ENCODE peak calls at places on chromosomes 13 and 19, in seven cellular contexts. One of them, this sample, is unnamed. For H3K4me1 and H3K9me3, the result is how much of the 10 kb centered on the place peaks cover.

GRCh38 chr13:51955281-51955771 is 55.9 kb downstream of the ATP7B start:
- DNase-seq in fibroblast of lung: peak
- DNase-seq in ascending aorta: no peak
- DNase-seq in upper lobe of right lung: no peak
- DNase-seq in endothelial cell of umbilical vein: no peak
- DNase-seq in heart left ventricle: no peak
- DNase-seq in heart right ventricle: no peak
- DNase-seq in this sample: no peak

GRCh38 chr13:78323848-78324247 is 279.5 kb downstream of the POU4F1 start:
- DNase-seq in fibroblast of lung: peak
- DNase-seq in ascending aorta: no peak
- DNase-seq in upper lobe of right lung: no peak
- DNase-seq in endothelial cell of umbilical vein: peak
- DNase-seq in heart left ventricle: no peak
- DNase-seq in heart right ventricle: no peak
- DNase-seq in this sample: no peak

GRCh38 chr13:34542321-34542720 is 399.7 kb upstream of the NBEA start:
- DNase-seq in fibroblast of lung: no peak
- DNase-seq in ascending aorta: no peak
- DNase-seq in upper lobe of right lung: no peak
- DNase-seq in endothelial cell of umbilical vein: no peak
- DNase-seq in heart left ventricle: no peak
- DNase-seq in heart right ventricle: no peak
- DNase-seq in this sample: no peak

GRCh38 chr13:104357174-104357573 is 1291.0 kb upstream of the SLC10A2 start:
- DNase-seq in fibroblast of lung: no peak
- DNase-seq in ascending aorta: no peak
- DNase-seq in upper lobe of right lung: no peak
- DNase-seq in endothelial cell of umbilical vein: no peak
- DNase-seq in heart left ventricle: no peak
- DNase-seq in heart right ventricle: no peak
- DNase-seq in this sample: no peak

GRCh38 chr13:74145249-74145970 is 11.2 kb upstream of the KLF12 start:
- DNase-seq in fibroblast of lung: peak
- DNase-seq in ascending aorta: no peak
- DNase-seq in upper lobe of right lung: no peak
- DNase-seq in endothelial cell of umbilical vein: no peak
- DNase-seq in heart left ventricle: no peak
- DNase-seq in heart right ventricle: no peak
- DNase-seq in this sample: no peak

GRCh38 chr13:57629391-57629804 is 2.1 kb upstream of the PCDH17 start:
- DNase-seq in fibroblast of lung: peak
- DNase-seq in ascending aorta: peak
- DNase-seq in upper lobe of right lung: peak
- DNase-seq in endothelial cell of umbilical vein: no peak
- DNase-seq in heart left ventricle: peak
- DNase-seq in heart right ventricle: peak
- DNase-seq in this sample: no peak

GRCh38 chr13:75647126-75647784 is 11.1 kb downstream of the LMO7 start:
- DNase-seq in fibroblast of lung: no peak
- DNase-seq in ascending aorta: no peak
- DNase-seq in upper lobe of right lung: no peak
- DNase-seq in endothelial cell of umbilical vein: no peak
- DNase-seq in heart left ventricle: no peak
- DNase-seq in heart right ventricle: no peak
- DNase-seq in this sample: no peak

GRCh38 chr13:27006519-27007161 is 165.0 kb downstream of the USP12 start:
- DNase-seq in fibroblast of lung: peak
- DNase-seq in ascending aorta: no peak
- DNase-seq in upper lobe of right lung: peak
- DNase-seq in endothelial cell of umbilical vein: no peak
- DNase-seq in heart left ventricle: no peak
- DNase-seq in heart right ventricle: no peak
- DNase-seq in this sample: no peak

GRCh38 chr13:31530883-31531282 is 208.4 kb upstream of the RXFP2 start:
- DNase-seq in fibroblast of lung: no peak
- DNase-seq in ascending aorta: no peak
- DNase-seq in upper lobe of right lung: no peak
- DNase-seq in endothelial cell of umbilical vein: no peak
- DNase-seq in heart left ventricle: no peak
- DNase-seq in heart right ventricle: no peak
- DNase-seq in this sample: no peak

GRCh38 chr19:48873476-48874308 is 1.5 kb downstream of the PPP1R15A start:
- DNase-seq in fibroblast of lung: no peak
- DNase-seq in ascending aorta: no peak
- DNase-seq in upper lobe of right lung: no peak
- DNase-seq in endothelial cell of umbilical vein: no peak
- DNase-seq in heart left ventricle: no peak
- DNase-seq in heart right ventricle: no peak
- DNase-seq in this sample: no peak

GRCh38 chr19:4983346-4984105 is 14.6 kb downstream of the KDM4B start:
- DNase-seq in fibroblast of lung: no peak
- DNase-seq in ascending aorta: no peak
- DNase-seq in upper lobe of right lung: no peak
- DNase-seq in endothelial cell of umbilical vein: peak
- DNase-seq in heart left ventricle: no peak
- DNase-seq in heart right ventricle: no peak
- DNase-seq in this sample: no peak

GRCh38 chr13:23433171-23434153 is at the start of gene SACS:
- DNase-seq in fibroblast of lung: peak
- DNase-seq in ascending aorta: no peak
- DNase-seq in upper lobe of right lung: no peak
- DNase-seq in endothelial cell of umbilical vein: peak
- DNase-seq in heart left ventricle: no peak
- DNase-seq in heart right ventricle: no peak
- DNase-seq in this sample: no peak

GRCh38 chr19:33514885-33515485 is 6.6 kb downstream of the PEPD start:
- DNase-seq in fibroblast of lung: peak
- DNase-seq in ascending aorta: no peak
- DNase-seq in upper lobe of right lung: no peak
- DNase-seq in endothelial cell of umbilical vein: no peak
- DNase-seq in heart left ventricle: peak
- DNase-seq in heart right ventricle: peak
- DNase-seq in this sample: no peak

GRCh38 chr13:100361504-100361903 is 227.1 kb downstream of the GGACT start:
- DNase-seq in fibroblast of lung: peak
- DNase-seq in ascending aorta: no peak
- DNase-seq in upper lobe of right lung: no peak
- DNase-seq in endothelial cell of umbilical vein: peak
- DNase-seq in heart left ventricle: no peak
- DNase-seq in heart right ventricle: no peak
- DNase-seq in this sample: no peak

GRCh38 chr13:23979361-23980159 is 82.3 kb upstream of the C1QTNF9B start:
- DNase-seq in fibroblast of lung: peak
- DNase-seq in ascending aorta: peak
- DNase-seq in upper lobe of right lung: peak
- DNase-seq in endothelial cell of umbilical vein: peak
- DNase-seq in heart left ventricle: peak
- DNase-seq in heart right ventricle: peak
- DNase-seq in this sample: peak

GRCh38 chr13:114249062-114249461 is 14.4 kb downstream of the CDC16 start:
- DNase-seq in fibroblast of lung: no peak
- DNase-seq in ascending aorta: no peak
- DNase-seq in upper lobe of right lung: no peak
- DNase-seq in endothelial cell of umbilical vein: no peak
- DNase-seq in heart left ventricle: no peak
- DNase-seq in heart right ventricle: no peak
- DNase-seq in this sample: no peak

GRCh38 chr13:77056382-77056781 is 29.4 kb upstream of the FBXL3 start:
- DNase-seq in fibroblast of lung: no peak
- DNase-seq in ascending aorta: no peak
- DNase-seq in upper lobe of right lung: no peak
- DNase-seq in endothelial cell of umbilical vein: no peak
- DNase-seq in heart left ventricle: no peak
- DNase-seq in heart right ventricle: no peak
- DNase-seq in this sample: no peak

GRCh38 chr19:51690359-51691121 is 2.6 kb upstream of the SPACA6 start:
- DNase-seq in fibroblast of lung: peak
- DNase-seq in ascending aorta: peak
- DNase-seq in upper lobe of right lung: peak
- DNase-seq in endothelial cell of umbilical vein: peak
- DNase-seq in heart left ventricle: peak
- DNase-seq in heart right ventricle: peak
- DNase-seq in this sample: peak

GRCh38 chr19:44552324-44552723 is 22.8 kb upstream of the CEACAM20 start:
- DNase-seq in fibroblast of lung: peak
- DNase-seq in ascending aorta: no peak
- DNase-seq in upper lobe of right lung: peak
- DNase-seq in endothelial cell of umbilical vein: peak
- DNase-seq in heart left ventricle: no peak
- DNase-seq in heart right ventricle: peak
- DNase-seq in this sample: peak

GRCh38 chr13:20400774-20401173 is 124.9 kb downstream of the CRYL1 start:
- DNase-seq in fibroblast of lung: peak
- DNase-seq in ascending aorta: peak
- DNase-seq in upper lobe of right lung: no peak
- DNase-seq in endothelial cell of umbilical vein: no peak
- DNase-seq in heart left ventricle: no peak
- DNase-seq in heart right ventricle: no peak
- DNase-seq in this sample: peak

GRCh38 chr13:91369432-91369831 is 21.9 kb downstream of the MIR17HG start:
- DNase-seq in fibroblast of lung: peak
- DNase-seq in ascending aorta: no peak
- DNase-seq in upper lobe of right lung: no peak
- DNase-seq in endothelial cell of umbilical vein: peak
- DNase-seq in heart left ventricle: no peak
- DNase-seq in heart right ventricle: no peak
- DNase-seq in this sample: no peak

GRCh38 chr19:10069046-10069445 is 17.1 kb upstream of the SHFL start:
- DNase-seq in fibroblast of lung: no peak
- DNase-seq in ascending aorta: no peak
- DNase-seq in upper lobe of right lung: no peak
- DNase-seq in endothelial cell of umbilical vein: no peak
- DNase-seq in heart left ventricle: no peak
- DNase-seq in heart right ventricle: no peak
- DNase-seq in this sample: no peak

GRCh38 chr19:47428177-47428894 is 9.0 kb upstream of the MEIS3 start:
- DNase-seq in fibroblast of lung: peak
- DNase-seq in ascending aorta: peak
- DNase-seq in upper lobe of right lung: peak
- DNase-seq in endothelial cell of umbilical vein: peak
- DNase-seq in heart left ventricle: peak
- DNase-seq in heart right ventricle: peak
- DNase-seq in this sample: peak

GRCh38 chr13:72379581-72379980 is 347.8 kb downstream of the MZT1 start:
- DNase-seq in fibroblast of lung: peak
- DNase-seq in ascending aorta: no peak
- DNase-seq in upper lobe of right lung: no peak
- DNase-seq in endothelial cell of umbilical vein: no peak
- DNase-seq in heart left ventricle: no peak
- DNase-seq in heart right ventricle: no peak
- DNase-seq in this sample: no peak

GRCh38 chr13:51534075-51534817 is 50.0 kb upstream of the WDFY2 start:
- DNase-seq in fibroblast of lung: no peak
- DNase-seq in ascending aorta: peak
- DNase-seq in upper lobe of right lung: peak
- DNase-seq in endothelial cell of umbilical vein: no peak
- DNase-seq in heart left ventricle: peak
- DNase-seq in heart right ventricle: peak
- DNase-seq in this sample: peak

GRCh38 chr19:3645067-3645396 is 18.4 kb upstream of the CACTIN start:
- DNase-seq in fibroblast of lung: no peak
- DNase-seq in ascending aorta: no peak
- DNase-seq in upper lobe of right lung: no peak
- DNase-seq in endothelial cell of umbilical vein: no peak
- DNase-seq in heart left ventricle: no peak
- DNase-seq in heart right ventricle: no peak
- DNase-seq in this sample: no peak

GRCh38 chr19:41861846-41862245 is 1.8 kb downstream of the RPS19 start:
- DNase-seq in fibroblast of lung: no peak
- DNase-seq in ascending aorta: no peak
- DNase-seq in upper lobe of right lung: no peak
- DNase-seq in endothelial cell of umbilical vein: no peak
- DNase-seq in heart left ventricle: no peak
- DNase-seq in heart right ventricle: no peak
- DNase-seq in this sample: no peak
- H3K4me1 ChIP-seq in fibroblast of lung: under half
- H3K4me1 ChIP-seq in ascending aorta: under half
- H3K4me1 ChIP-seq in upper lobe of right lung: under half
- H3K4me1 ChIP-seq in endothelial cell of umbilical vein: under half
- H3K4me1 ChIP-seq in heart left ventricle: under half
- H3K4me1 ChIP-seq in heart right ventricle: under half
- H3K4me1 ChIP-seq in this sample: under half

DNA sequence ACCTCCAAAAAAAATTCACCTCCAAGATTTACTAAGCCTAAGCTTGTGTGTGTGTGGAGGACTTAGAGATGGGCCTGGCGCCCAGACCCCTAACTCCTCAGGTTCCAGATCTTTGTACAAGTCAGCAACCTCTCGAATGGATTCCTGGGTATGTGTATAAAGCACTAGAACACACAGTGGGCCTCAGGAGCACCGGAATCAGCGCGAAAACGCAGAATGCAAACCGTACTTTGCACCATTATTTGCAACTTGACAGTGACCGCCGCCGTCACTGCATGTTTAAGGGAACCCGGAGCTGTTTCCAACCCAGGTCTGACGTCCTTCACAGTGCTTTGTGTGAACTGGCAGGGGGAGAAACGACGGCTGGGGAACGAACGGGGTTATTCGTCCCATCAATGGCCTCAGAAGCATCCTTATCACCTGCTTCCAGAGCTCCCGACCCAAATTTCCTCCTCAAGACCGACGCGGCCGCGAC is 688 bp downstream of the ZNF606 start:
- DNase-seq in fibroblast of lung: peak
- DNase-seq in ascending aorta: no peak
- DNase-seq in upper lobe of right lung: no peak
- DNase-seq in endothelial cell of umbilical vein: no peak
- DNase-seq in heart left ventricle: no peak
- DNase-seq in heart right ventricle: no peak
- DNase-seq in this sample: no peak
- H3K9me3 ChIP-seq in fibroblast of lung: under half
- H3K9me3 ChIP-seq in ascending aorta: under half
- H3K9me3 ChIP-seq in upper lobe of right lung: under half
- H3K9me3 ChIP-seq in endothelial cell of umbilical vein: under half
- H3K9me3 ChIP-seq in heart left ventricle: under half
- H3K9me3 ChIP-seq in heart right ventricle: half or more
- H3K9me3 ChIP-seq in this sample: under half

DNA sequence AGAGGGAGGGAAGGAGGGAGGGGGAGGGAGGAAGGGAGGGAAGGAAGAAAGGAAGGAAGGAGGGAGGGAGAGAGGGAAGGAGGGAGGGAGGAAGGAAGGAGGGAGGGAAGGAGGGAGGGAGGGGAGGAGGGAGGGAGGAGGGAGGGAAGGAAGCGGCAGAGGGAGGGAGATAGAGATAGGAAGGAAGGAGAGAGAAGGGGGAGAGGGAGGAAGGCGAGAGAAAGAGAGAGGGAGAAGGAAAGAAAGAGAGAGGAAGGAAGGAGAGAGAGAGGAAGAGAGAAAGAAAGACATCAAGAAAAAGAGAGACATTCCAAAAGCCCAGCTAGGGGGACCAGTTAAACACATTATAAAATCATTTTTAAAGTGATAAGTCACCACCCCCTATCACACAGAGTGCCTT is 62.5 kb downstream of the GNG7 start:
- DNase-seq in fibroblast of lung: no peak
- DNase-seq in ascending aorta: no peak
- DNase-seq in upper lobe of right lung: no peak
- DNase-seq in endothelial cell of umbilical vein: no peak
- DNase-seq in heart left ventricle: no peak
- DNase-seq in heart right ventricle: no peak
- DNase-seq in this sample: no peak
- TF ChIP-seq CTCF in fibroblast of lung: no peak
- TF ChIP-seq CTCF in ascending aorta: no peak
- TF ChIP-seq CTCF in upper lobe of right lung: no peak
- TF ChIP-seq CTCF in endothelial cell of umbilical vein: no peak
- TF ChIP-seq CTCF in heart left ventricle: no peak
- TF ChIP-seq CTCF in heart right ventricle: no peak
- TF ChIP-seq CTCF in this sample: no peak

GRCh38 chr13:111599791-111600190 is 279.3 kb downstream of the TEX29 start:
- DNase-seq in fibroblast of lung: no peak
- DNase-seq in ascending aorta: no peak
- DNase-seq in upper lobe of right lung: peak
- DNase-seq in endothelial cell of umbilical vein: no peak
- DNase-seq in heart left ventricle: no peak
- DNase-seq in heart right ventricle: no peak
- DNase-seq in this sample: no peak
- H3K4me1 ChIP-seq in fibroblast of lung: under half
- H3K4me1 ChIP-seq in ascending aorta: under half
- H3K4me1 ChIP-seq in upper lobe of right lung: under half
- H3K4me1 ChIP-seq in endothelial cell of umbilical vein: under half
- H3K4me1 ChIP-seq in heart left ventricle: under half
- H3K4me1 ChIP-seq in heart right ventricle: under half
- H3K4me1 ChIP-seq in this sample: under half

This sample was measured in right atrium auricular region.